ENCODE peak calls at places on chromosomes 3 and 15, in seven cellular contexts. S is IMR-90; W is activated CD4-positive, alpha-beta memory T cell treated with anti-CD3 and anti-CD28 coated beads, Interleukin-2, amount 10 ng/mL, durations not matched to agents 7 days and 5 days; C is renal cortical epithelial cell; T is mesothelial cell of epicardium; F is left colon; B is fibroblast of pulmonary artery. K is an unnamed sample.

GRCh38 chr3:190671658-190672057 is 157.8 kb downstream of the IL1RAP start:
- DNase-seq in F (no peak), T (no peak), W (no peak), C (no peak), S (peak; percentile 51), B (peak; percentile 43), K (no peak)

GRCh38 chr3:57518276-57518914 is 25.7 kb downstream of the DNAH12 start:
- DNase-seq in T (no peak), B (peak; percentile 68), S (peak; percentile 2), C (peak; percentile 25), F (no peak), W (no peak), K (no peak)

GRCh38 chr3:106534206-106534605 is 665.4 kb upstream of the CBLB start:
- DNase-seq in C (peak; percentile 82), T (no peak), W (peak; percentile 76), F (no peak), B (peak; percentile 37), S (peak; percentile 35), K (no peak)

GRCh38 chr3:188316723-188317070 is 162.7 kb downstream of the LPP start:
- DNase-seq in T (no peak), S (no peak), B (no peak), W (no peak), C (no peak), F (no peak), K (no peak)

GRCh38 chr3:138114431-138114918 is 933 bp downstream of the DZIP1L start:
- DNase-seq in W (no peak), S (peak; percentile 43), T (no peak), F (no peak), C (peak; percentile 33), B (peak; percentile 24), K (no peak)

GRCh38 chr3:14506626-14507344 is 33.4 kb downstream of the GRIP2 start:
- DNase-seq in T (no peak), W (no peak), S (no peak), F (no peak), C (no peak), B (no peak), K (no peak)

GRCh38 chr15:66948294-66948693 is 117.1 kb upstream of the SMAD3 start:
- DNase-seq in T (no peak), B (no peak), S (peak; percentile 50), F (no peak), W (peak; percentile 47), C (peak; percentile 41), K (no peak)

GRCh38 chr15:100686725-100687488 is 84.5 kb downstream of the ASB7 start:
- DNase-seq in T (no peak), S (peak; percentile 72), B (peak; percentile 66), C (no peak), W (no peak), F (no peak), K (no peak)

GRCh38 chr15:75454471-75455418 is 3.3 kb upstream of the SIN3A start:
- DNase-seq in S (no peak), T (peak; percentile 81), C (no peak), W (peak; percentile 82), F (peak; percentile 82), B (peak; percentile 6), K (peak; percentile 33)

GRCh38 chr3:43231276-43232000 is 54.9 kb upstream of the SNRK start:
- DNase-seq in W (no peak), S (peak; percentile 46), T (no peak), F (no peak), B (peak; percentile 53), C (peak; percentile 28), K (no peak)

GRCh38 chr3:32018723-32019564 is 37.4 kb downstream of the ZNF860 start:
- DNase-seq in T (no peak), B (peak; percentile 72), F (no peak), S (peak; percentile 57), W (no peak), C (peak; percentile 62), K (no peak)

GRCh38 chr3:177590826-177591225 is 393.5 kb upstream of the TBL1XR1 start:
- DNase-seq in B (no peak), T (no peak), W (no peak), S (no peak), C (peak; percentile 51), F (no peak), K (no peak)

GRCh38 chr3:171840831-171841619 is 2.1 kb upstream of the TMEM212 start:
- DNase-seq in W (no peak), S (no peak), B (no peak), C (no peak), T (no peak), F (no peak), K (no peak)

GRCh38 chr3:185822221-185822956 is 2.5 kb downstream of the IGF2BP2 start:
- DNase-seq in C (peak; percentile 84), T (no peak), B (peak; percentile 76), S (peak; percentile 87), F (no peak), W (no peak), K (no peak)

GRCh38 chr3:184737641-184738518 is 26.0 kb upstream of the MAGEF1 start:
- DNase-seq in W (no peak), C (peak; percentile 16), T (peak; percentile 34), B (peak; percentile 76), F (no peak), S (peak; percentile 72), K (no peak)

GRCh38 chr3:114417682-114418081 is 123.9 kb downstream of the TIGIT start:
- DNase-seq in S (no peak), W (no peak), F (no peak), T (no peak), B (peak; percentile 16), C (no peak), K (no peak)

K was measured in colonic mucosa.